ENCODE peak calls at places on chromosomes 12 and 14, in five cellular contexts. W is HepG2, C is K562, Z is H1, A is GM12878. T is an unnamed sample.

GRCh38 chr12:57850924-57851323 is 4.4 kb upstream of the CTDSP2 start:
- DNase-seq in W (no peak), A (no peak), Z (no peak), C (no peak), T (no peak)

GRCh38 chr14:53183611-53184010 is 30.5 kb upstream of the DDHD1 start:
- DNase-seq in Z (no peak), C (no peak), A (no peak), W (no peak), T (no peak)

GRCh38 chr12:122117979-122118378 is 39.4 kb downstream of the MLXIP start:
- DNase-seq in Z (no peak), A (no peak), W (no peak), C (no peak), T (no peak)

GRCh38 chr12:109888179-109889020 is 8.1 kb upstream of the GLTP start:
- DNase-seq in C (no peak), Z (no peak), A (peak), W (no peak), T (no peak)

GRCh38 chr12:31362759-31363415 is 36.9 kb upstream of the SINHCAF start:
- DNase-seq in A (peak), W (peak), C (peak), Z (peak), T (peak)

GRCh38 chr12:108832730-108833354 is 24.5 kb downstream of the SSH1 start:
- DNase-seq in C (no peak), W (no peak), Z (no peak), A (no peak), T (no peak)

GRCh38 chr14:51517116-51517515 is 134.6 kb upstream of the FRMD6 start:
- DNase-seq in C (no peak), A (no peak), Z (no peak), W (no peak), T (no peak)

GRCh38 chr12:89472508-89472907 is 52.1 kb downstream of the GALNT4 start:
- DNase-seq in W (no peak), A (no peak), Z (no peak), C (no peak), T (no peak)

GRCh38 chr12:4477133-4477532 is 31.5 kb upstream of the FGF6 start:
- DNase-seq in Z (no peak), W (no peak), C (no peak), A (no peak), T (no peak)

GRCh38 chr12:131132118-131132892 is 178.6 kb downstream of the ADGRD1 start:
- DNase-seq in A (no peak), Z (peak), W (peak), C (peak), T (peak)

GRCh38 chr12:52198454-52199215 is 6.8 kb upstream of the KRT80 start:
- DNase-seq in A (no peak), W (no peak), Z (no peak), C (no peak), T (no peak)

GRCh38 chr12:62194616-62195015 is 65.6 kb upstream of the USP15 start:
- DNase-seq in Z (no peak), A (no peak), W (no peak), C (no peak), T (no peak)

GRCh38 chr14:80077262-80077661 is 134.0 kb downstream of the DIO2 start:
- DNase-seq in C (no peak), W (no peak), Z (no peak), A (no peak), T (no peak)

GRCh38 chr12:46493352-46494209 is 121.0 kb upstream of the SLC38A2 start:
- DNase-seq in Z (no peak), C (no peak), W (peak), A (no peak), T (no peak)

GRCh38 chr12:87853448-87854003 is 175.7 kb downstream of the C12orf50 start:
- DNase-seq in A (no peak), Z (no peak), W (no peak), C (no peak), T (no peak)

GRCh38 chr12:7129647-7130536 is at the start of gene CLSTN3:
- DNase-seq in A (peak), Z (peak), W (peak), C (peak), T (peak)

GRCh38 chr12:50166776-50167025 is 468 bp downstream of the CERS5 start:
- DNase-seq in A (no peak), C (no peak), Z (no peak), W (no peak), T (no peak)

GRCh38 chr14:61601923-61602732 is 93.2 kb upstream of the HIF1A start:
- DNase-seq in C (no peak), W (no peak), Z (no peak), A (no peak), T (no peak)

GRCh38 chr12:93918262-93918661 is 230.1 kb upstream of the PLXNC1 start:
- DNase-seq in Z (no peak), A (no peak), W (no peak), C (no peak), T (no peak)

GRCh38 chr14:94936901-94937321 is 167.0 kb upstream of the GSC start:
- DNase-seq in Z (no peak), A (no peak), C (no peak), W (no peak), T (no peak)

GRCh38 chr12:82097877-82098276 is 260.3 kb downstream of the CCDC59 start:
- DNase-seq in C (no peak), A (no peak), Z (no peak), W (no peak), T (no peak)

GRCh38 chr14:95319312-95320075 is at the start of gene CLMN:
- DNase-seq in Z (peak), C (peak), A (no peak), W (no peak), T (peak)

GRCh38 chr14:105591052-105591451 is 64.7 kb downstream of the TMEM121 start:
- DNase-seq in Z (no peak), W (no peak), C (no peak), A (no peak), T (no peak)

DNA sequence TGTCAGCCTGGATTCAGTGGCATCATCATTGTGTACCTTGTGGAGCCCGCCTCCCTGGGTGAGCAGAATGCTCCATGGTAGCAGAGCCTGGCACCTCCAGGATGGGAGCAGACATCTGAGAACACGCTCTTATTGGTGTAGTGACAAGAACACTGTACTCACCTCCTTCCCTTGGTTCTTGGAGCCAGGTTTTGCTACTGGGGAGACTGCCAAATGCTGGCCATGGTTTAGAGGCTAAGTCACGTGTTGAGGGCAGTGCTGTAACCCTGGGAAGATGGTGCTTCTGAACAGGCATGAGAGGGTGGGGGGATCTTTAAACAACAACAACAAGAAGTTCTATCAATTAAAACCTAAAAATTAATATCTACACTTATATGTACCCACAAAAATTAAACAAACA is 47.6 kb upstream of the ASPG start:
- DNase-seq in A (no peak), W (no peak), C (no peak), Z (no peak), T (no peak)
- TF ChIP-seq POLR2AphosphoS5 in A (no peak), W (no peak), C (no peak), Z (no peak), T (no peak)

DNA sequence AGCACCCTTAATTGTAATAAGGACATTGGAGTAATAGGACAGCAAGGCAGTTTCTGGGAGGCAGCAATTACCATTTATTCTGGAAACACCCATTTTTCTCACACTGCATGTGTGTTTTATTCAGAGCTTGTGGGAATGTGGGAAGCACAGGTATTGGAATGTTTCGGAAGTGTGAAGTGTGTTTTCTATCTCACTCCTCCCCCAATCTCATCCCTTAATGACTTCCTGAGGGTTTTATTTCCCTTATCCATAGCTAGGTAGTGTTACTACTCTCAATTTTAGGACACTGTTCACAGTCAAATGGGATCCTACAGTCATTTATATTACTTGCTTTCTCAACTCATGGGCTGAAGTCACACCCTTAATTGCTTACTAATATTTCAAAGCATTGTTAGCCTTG is 20.3 kb downstream of the PCBP2 start:
- DNase-seq in C (no peak), Z (no peak), A (no peak), W (no peak), T (no peak)
- TF ChIP-seq TAF1 in C (no peak), Z (no peak), A (no peak), W (no peak), T (no peak)

GRCh38 chr14:72369106-72369505 is 436.9 kb downstream of the RGS6 start:
- DNase-seq in C (no peak), A (no peak), W (no peak), Z (no peak), T (no peak)
- TF ChIP-seq POLR2A in C (no peak), A (no peak), W (no peak), Z (no peak), T (no peak)

DNA sequence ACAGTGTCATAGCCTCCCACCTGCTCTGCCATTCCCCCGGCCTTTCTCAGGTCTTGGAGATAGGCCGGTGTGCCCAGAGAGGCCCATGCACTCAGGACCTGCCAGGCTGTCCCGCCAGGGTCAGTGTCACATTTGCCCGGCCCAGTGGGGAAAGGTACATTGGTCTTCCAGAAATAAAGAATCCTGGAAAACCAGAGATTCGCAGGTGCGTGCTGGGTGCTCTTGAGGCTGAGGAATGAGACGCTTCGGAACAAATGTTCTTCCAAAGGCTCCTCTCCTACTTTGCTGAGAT is 205.8 kb upstream of the RTL1 start:
- DNase-seq in A (no peak), C (no peak), Z (no peak), W (no peak), T (no peak)
- TF ChIP-seq POLR2AphosphoS5 in A (no peak), C (no peak), Z (no peak), W (no peak), T (no peak)

GRCh38 chr14:49364752-49365117 is 221.4 kb downstream of the RPS29 start:
- DNase-seq in A (no peak), Z (no peak), W (no peak), C (no peak), T (no peak)

GRCh38 chr14:49362916-49363315 is 223.3 kb downstream of the RPS29 start:
- DNase-seq in W (no peak), Z (no peak), A (no peak), C (no peak), T (no peak)

GRCh38 chr14:49366416-49366815 is 219.8 kb downstream of the RPS29 start:
- DNase-seq in Z (no peak), C (no peak), A (no peak), W (peak), T (no peak)

GRCh38 chr14:49367696-49368095 is 218.5 kb downstream of the RPS29 start:
- DNase-seq in A (peak), Z (no peak), C (no peak), W (no peak), T (no peak)

DNA sequence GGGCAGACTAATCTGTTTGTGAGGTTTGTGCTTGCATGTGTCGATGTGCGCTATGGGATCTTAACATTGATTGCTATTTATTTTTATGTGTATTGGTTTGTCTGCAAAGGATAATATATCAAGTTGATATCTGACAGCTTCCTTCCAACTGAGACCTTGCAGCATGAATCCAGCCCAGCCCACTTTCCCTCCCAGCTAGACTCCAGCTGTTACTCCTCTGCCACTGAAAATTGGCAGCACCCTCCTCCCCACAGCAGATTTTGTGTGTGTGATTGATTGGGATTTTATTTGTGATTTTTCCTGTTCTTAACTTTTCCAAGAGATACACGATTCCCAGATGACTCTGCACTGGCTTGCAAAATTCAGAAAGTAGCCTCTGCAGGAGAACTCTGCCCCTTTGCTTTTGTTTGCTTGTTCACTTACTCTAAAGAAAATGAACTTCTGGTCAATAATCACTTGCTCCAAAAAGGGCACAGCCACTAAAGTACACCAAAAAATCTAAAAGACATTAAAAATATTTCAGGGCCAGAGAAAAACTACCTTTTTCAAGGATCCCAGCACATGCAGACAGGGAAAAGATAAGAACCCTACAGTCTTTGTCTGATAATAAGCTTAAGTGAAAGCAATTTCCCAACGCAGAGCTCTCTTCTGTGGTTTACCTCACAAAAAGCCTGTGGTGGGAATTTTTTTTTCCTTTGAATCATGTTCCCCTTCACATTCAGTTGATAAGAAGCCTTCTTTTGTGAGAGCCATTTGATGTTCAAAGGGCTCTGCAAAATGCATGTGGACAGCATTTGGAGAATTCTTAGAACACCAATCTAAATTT is 222.0 kb downstream of the RPS29 start:
- DNase-seq in Z (no peak), A (no peak), W (no peak), C (no peak), T (no peak)
- TF ChIP-seq TAF1 in Z (no peak), A (no peak), W (no peak), C (no peak), T (no peak)